ENCODE peak calls at places on chromosome 11, in six cellular contexts. H, O, E, B, X and I are unnamed samples.

GRCh38 chr11:80096736-80097135 is 655.9 kb upstream of the TENM4 start:
- DNase-seq in H (no peak), O (peak), B (no peak), X (peak), E (no peak), I (no peak)

GRCh38 chr11:119196833-119197483 is 9.2 kb upstream of the CBL start:
- DNase-seq in B (peak), O (peak), E (peak), H (peak), X (peak), I (peak)

GRCh38 chr11:61467609-61468401 is 37.9 kb downstream of the SDHAF2 start:
- DNase-seq in X (no peak), O (no peak), E (no peak), H (no peak), B (no peak), I (no peak)

GRCh38 chr11:126990716-126991480 is 9.7 kb downstream of the KIRREL3 start:
- DNase-seq in X (no peak), H (no peak), B (peak), E (no peak), O (no peak), I (no peak)

GRCh38 chr11:36086366-36086765 is 142.5 kb downstream of the LDLRAD3 start:
- DNase-seq in X (no peak), O (no peak), E (peak), B (no peak), H (no peak), I (no peak)

GRCh38 chr11:63805844-63806415 is 7.3 kb upstream of the SPINDOC start:
- DNase-seq in B (peak), O (no peak), X (no peak), H (no peak), E (no peak), I (no peak)

GRCh38 chr11:117426297-117426685 is 98.6 kb downstream of the CEP164 start:
- DNase-seq in X (no peak), H (peak), O (peak), B (peak), E (peak), I (no peak)

GRCh38 chr11:77187105-77187750 is 59.2 kb downstream of the MYO7A start:
- DNase-seq in B (no peak), H (no peak), O (no peak), E (no peak), X (no peak), I (no peak)

GRCh38 chr11:2706321-2706720 is 6.5 kb upstream of the KCNQ1OT1 start:
- DNase-seq in H (no peak), O (no peak), E (no peak), B (no peak), X (no peak), I (no peak)

GRCh38 chr11:32555885-32556284 is 27.7 kb upstream of the EIF3M start:
- DNase-seq in E (no peak), H (no peak), O (no peak), X (no peak), B (no peak), I (no peak)

GRCh38 chr11:43998308-43998707 is 49.5 kb upstream of the ACCSL start:
- DNase-seq in E (no peak), X (no peak), H (no peak), B (no peak), O (no peak), I (no peak)

GRCh38 chr11:12142909-12143308 is 32.5 kb downstream of the MICAL2 start:
- DNase-seq in X (no peak), H (no peak), B (peak), O (no peak), E (no peak), I (no peak)

GRCh38 chr11:115503083-115503885 is 931 bp downstream of the CADM1 start:
- DNase-seq in B (peak), E (peak), X (no peak), H (peak), O (peak), I (no peak)

GRCh38 chr11:1952806-1953482 is 5.8 kb downstream of the MRPL23 start:
- DNase-seq in X (no peak), B (no peak), E (no peak), O (no peak), H (no peak), I (no peak)